ENCODE peak calls at places on chromosomes 11 and 22, in eight cellular contexts. J is NB4, Y is lower leg skin, P is H54, L is tibial nerve, T is Peyer's patch, A is esophagus squamous epithelium, M is esophagus muscularis mucosa. H is an unnamed sample.

GRCh38 chr22:32596471-32596870 is 121.9 kb downstream of the FBXO7 start:
- DNase-seq in J (no peak), Y (no peak), P (no peak), L (no peak), T (no peak), A (no peak), M (no peak), H (no peak)

GRCh38 chr11:57370251-57370650 is 10.7 kb downstream of the PRG3 start:
- DNase-seq in J (no peak), Y (no peak), P (no peak), L (no peak), T (no peak), A (no peak), M (no peak), H (no peak)

GRCh38 chr11:95378106-95378505 is 147.1 kb upstream of the SESN3 start:
- DNase-seq in J (no peak), Y (no peak), P (no peak), L (no peak), T (no peak), A (no peak), M (no peak), H (no peak)

GRCh38 chr11:75945925-75946324 is 130.9 kb downstream of the UVRAG start:
- DNase-seq in J (no peak), Y (no peak), P (no peak), L (no peak), T (no peak), A (no peak), M (no peak), H (no peak)

GRCh38 chr22:31821572-31821971 is 67.8 kb downstream of the DEPDC5 start:
- DNase-seq in J (no peak), Y (no peak), P (no peak), L (no peak), T (no peak), A (no peak), M (no peak), H (no peak)

GRCh38 chr11:20474176-20474950 is 86.8 kb downstream of the PRMT3 start:
- DNase-seq in J (no peak), Y (peak), P (no peak), L (no peak), T (no peak), A (no peak), M (no peak), H (no peak)

GRCh38 chr22:23777776-23778575 is 5.3 kb downstream of the MMP11 start:
- DNase-seq in J (no peak), Y (no peak), P (no peak), L (no peak), T (no peak), A (no peak), M (no peak), H (no peak)

GRCh38 chr11:130197386-130198035 is 37.9 kb downstream of the ST14 start:
- DNase-seq in J (no peak), Y (no peak), P (peak), L (no peak), T (no peak), A (no peak), M (no peak), H (no peak)

GRCh38 chr11:67382481-67383136 is 9.2 kb upstream of the RAD9A start:
- DNase-seq in J (peak), Y (peak), P (peak), L (peak), T (peak), A (no peak), M (no peak), H (peak)

GRCh38 chr11:65183201-65183891 is 1.6 kb downstream of the CAPN1 start:
- DNase-seq in J (no peak), Y (peak), P (no peak), L (no peak), T (peak), A (no peak), M (no peak), H (no peak)

GRCh38 chr22:27133951-27134664 is 476.7 kb downstream of the MIAT start:
- DNase-seq in J (peak), Y (peak), P (peak), L (no peak), T (peak), A (no peak), M (no peak), H (peak)

GRCh38 chr11:128965485-128965884 is 22.8 kb upstream of the TP53AIP1 start:
- DNase-seq in J (no peak), Y (no peak), P (no peak), L (no peak), T (no peak), A (no peak), M (no peak), H (no peak)
- TF ChIP-seq POLR2A in J (no peak), Y (no peak), P (no peak), L (no peak), T (no peak), A (no peak), M (no peak), H (no peak)

GRCh38 chr11:119062779-119063178 is 4.8 kb upstream of the VPS11 start:
- DNase-seq in J (no peak), Y (no peak), P (no peak), L (no peak), T (no peak), A (no peak), M (no peak), H (peak)

GRCh38 chr11:119066481-119066880 is 1.1 kb upstream of the VPS11 start:
- DNase-seq in J (peak), Y (no peak), P (no peak), L (no peak), T (no peak), A (no peak), M (no peak), H (no peak)

GRCh38 chr11:119065369-119065768 is 2.2 kb upstream of the VPS11 start:
- DNase-seq in J (peak), Y (no peak), P (no peak), L (no peak), T (peak), A (no peak), M (no peak), H (peak)

DNA sequence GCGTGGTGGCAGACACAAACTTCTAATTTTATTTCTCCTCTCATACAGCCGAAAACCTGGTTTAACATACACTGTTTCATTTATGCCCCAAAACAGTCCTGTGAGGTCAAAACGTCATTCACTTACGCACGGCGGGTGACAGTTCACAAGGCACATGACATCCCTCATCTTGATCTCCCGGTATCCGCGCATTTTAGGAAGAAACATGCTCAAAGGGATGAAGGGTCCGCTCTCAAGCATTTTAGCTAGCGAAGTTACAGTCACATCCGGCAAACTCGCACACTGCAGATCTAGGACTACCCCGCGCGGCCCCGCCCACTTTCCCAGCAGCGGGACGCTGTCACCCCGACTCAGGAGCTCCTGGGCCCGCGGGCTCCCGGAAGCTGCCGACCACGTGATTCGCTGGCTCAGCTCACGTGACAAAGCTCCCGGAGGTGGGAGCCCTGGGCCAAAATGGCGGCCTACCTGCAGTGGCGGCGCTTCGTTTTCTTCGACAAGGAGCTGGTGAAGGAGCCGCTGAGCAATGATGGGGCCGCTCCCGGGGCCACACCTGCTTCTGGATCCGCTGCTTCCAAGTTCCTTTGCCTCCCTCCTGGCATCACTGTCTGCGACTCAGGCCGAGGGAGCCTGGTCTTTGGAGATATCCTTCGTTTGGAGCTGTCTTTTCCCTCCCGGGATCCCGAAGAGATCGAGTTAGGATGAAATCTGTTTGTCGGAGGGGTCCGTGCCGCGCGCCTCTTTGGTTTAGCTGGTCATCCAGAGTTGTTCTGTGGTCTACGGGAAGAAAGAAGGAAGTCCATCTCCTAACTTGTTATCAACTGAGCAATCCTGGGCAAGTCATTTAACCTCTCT is at the start of gene VPS11:
- DNase-seq in J (peak), Y (peak), P (peak), L (peak), T (peak), A (peak), M (peak), H (peak)
- TF ChIP-seq POLR2A in J (peak), Y (peak), P (peak), L (peak), T (peak), A (peak), M (peak), H (peak)

GRCh38 chr22:20469110-20469855 is 26.3 kb downstream of the KLHL22 start:
- DNase-seq in J (no peak), Y (no peak), P (no peak), L (no peak), T (no peak), A (no peak), M (no peak), H (no peak)
- TF ChIP-seq POLR2A in J (no peak), Y (no peak), P (no peak), L (no peak), T (no peak), A (no peak), M (no peak), H (no peak)

GRCh38 chr22:35913925-35914324 is 114.7 kb downstream of the RBFOX2 start:
- DNase-seq in J (no peak), Y (no peak), P (no peak), L (no peak), T (no peak), A (no peak), M (no peak), H (no peak)

GRCh38 chr22:35917651-35918050 is 111.0 kb downstream of the RBFOX2 start:
- DNase-seq in J (no peak), Y (no peak), P (no peak), L (no peak), T (no peak), A (no peak), M (no peak), H (no peak)

GRCh38 chr22:35914665-35915476 is 113.8 kb downstream of the RBFOX2 start:
- DNase-seq in J (peak), Y (peak), P (peak), L (peak), T (peak), A (no peak), M (no peak), H (peak)

GRCh38 chr22:35914357-35914664 is 114.3 kb downstream of the RBFOX2 start:
- DNase-seq in J (no peak), Y (no peak), P (no peak), L (no peak), T (no peak), A (no peak), M (no peak), H (no peak)

GRCh38 chr22:35915477-35916013 is 113.1 kb downstream of the RBFOX2 start:
- DNase-seq in J (peak), Y (no peak), P (no peak), L (no peak), T (no peak), A (no peak), M (no peak), H (no peak)
- TF ChIP-seq POLR2A in J (no peak), Y (no peak), P (no peak), L (no peak), T (no peak), A (no peak), M (no peak), H (no peak)

GRCh38 chr11:61851128-61851899 is 23.2 kb downstream of the FADS2 start:
- DNase-seq in J (no peak), Y (no peak), P (no peak), L (no peak), T (no peak), A (no peak), M (no peak), H (no peak)
- TF ChIP-seq POLR2A in J (no peak), Y (no peak), P (no peak), L (no peak), T (no peak), A (no peak), M (no peak), H (peak)

H was measured in erythroblast.